ENCODE peak calls at places on chromosomes 5 and 9, in four cellular contexts. I is sciatic nerve; V is activated naive CD8-positive, alpha-beta T cell treated with anti-CD3 and anti-CD28 coated beads, Interleukin-2, amount 50 U/mL, for 24 hours; F is cardiac fibroblast. U is an unnamed sample.

GRCh38 chr5:170562166-170562565 is 58.3 kb downstream of the KCNIP1 start:
- DNase-seq in F (no peak), V (no peak), I (no peak), U (no peak)

GRCh38 chr9:137905740-137906139 is 28.2 kb downstream of the CACNA1B start:
- DNase-seq in F (no peak), V (no peak), I (no peak), U (no peak)

GRCh38 chr9:19486803-19487202 is 78.0 kb downstream of the ACER2 start:
- DNase-seq in V (no peak), F (no peak), I (no peak), U (no peak)

GRCh38 chr5:61167382-61167781 is 5.1 kb upstream of the SMIM15 start:
- DNase-seq in I (no peak), V (no peak), F (peak; percentile 71), U (no peak)

GRCh38 chr5:171469336-171469735 is 49.9 kb downstream of the FGF18 start:
- DNase-seq in V (no peak), I (no peak), F (no peak), U (no peak)

GRCh38 chr5:109483395-109483974 is 73.7 kb upstream of the PJA2 start:
- DNase-seq in I (no peak), F (no peak), V (no peak), U (no peak)

GRCh38 chr5:162096448-162096847 is 28.9 kb downstream of the GABRG2 start:
- DNase-seq in I (no peak), V (no peak), F (no peak), U (no peak)

GRCh38 chr9:6896562-6896961 is 138.8 kb downstream of the KDM4C start:
- DNase-seq in F (peak; percentile 52), V (no peak), I (no peak), U (peak; percentile 57)